ENCODE peak calls at places on chromosomes 4 and X, in four cellular contexts. D, L, C and E are unnamed samples.

GRCh38 chr4:7006411-7006810 is 36.8 kb upstream of the TADA2B start:
- DNase-seq in C (no peak), L (no peak), D (no peak), E (no peak)

GRCh38 chrX:115393271-115393670 is 103.8 kb downstream of the LUZP4 start:
- DNase-seq in L (peak; percentile 55), C (peak; percentile 19), D (peak; percentile 86), E (peak; percentile 83)

GRCh38 chr4:4457803-4458550 is 71.1 kb downstream of the NSG1 start:
- DNase-seq in D (peak; percentile 21), L (peak; percentile 79), C (peak; percentile 55), E (no peak)

GRCh38 chrX:38175140-38175539 is 45.5 kb downstream of the SRPX start:
- DNase-seq in D (no peak), C (no peak), L (peak; percentile 19), E (no peak)

GRCh38 chr4:7339751-7340552 is 94.8 kb downstream of the PSAPL1 start:
- DNase-seq in D (no peak), C (no peak), L (no peak), E (no peak)

GRCh38 chr4:8869002-8869878 is 2.4 kb downstream of the HMX1 start:
- DNase-seq in L (no peak), C (no peak), D (no peak), E (no peak)

GRCh38 chr4:1717129-1718094 is 3.7 kb downstream of the TMEM129 start:
- DNase-seq in D (no peak), C (no peak), L (no peak), E (no peak)

GRCh38 chrX:29257516-29257915 is 670.3 kb downstream of the IL1RAPL1 start:
- DNase-seq in D (peak; percentile 70), C (peak; percentile 47), L (peak; percentile 30), E (peak; percentile 67)

GRCh38 chrX:116726806-116727205 is 264.0 kb upstream of the CT83 start:
- DNase-seq in D (no peak), C (no peak), L (no peak), E (no peak)

GRCh38 chrX:32155044-32155638 is 1056.2 kb downstream of the DMD start:
- DNase-seq in D (no peak), L (no peak), C (no peak), E (no peak)

GRCh38 chrX:11472879-11473278 is 179.7 kb downstream of the AMELX start:
- DNase-seq in C (peak; percentile 85), L (peak; percentile 5), D (peak; percentile 54), E (peak; percentile 77)

GRCh38 chr4:1572521-1572920 is 111.6 kb downstream of the FAM53A start:
- DNase-seq in D (no peak), C (no peak), L (no peak), E (no peak)

GRCh38 chrX:35722128-35722527 is 76.0 kb upstream of the MAGEB16 start:
- DNase-seq in D (no peak), C (no peak), L (no peak), E (no peak)

GRCh38 chrX:119552508-119552907 is 12.7 kb downstream of the STEEP1 start:
- DNase-seq in D (peak; percentile 65), L (no peak), C (peak; percentile 46), E (peak; percentile 49)

GRCh38 chr4:108100827-108101226 is 67.9 kb downstream of the LEF1 start:
- DNase-seq in L (no peak), D (no peak), C (no peak), E (no peak)

GRCh38 chr4:159105761-159106243 is 2.9 kb downstream of the RAPGEF2 start:
- DNase-seq in L (peak; percentile 88), D (peak; percentile 55), C (peak; percentile 82), E (peak; percentile 57)

GRCh38 chr4:24228692-24229091 is 338.8 kb upstream of the PPARGC1A start:
- DNase-seq in L (no peak), D (no peak), C (no peak), E (no peak)

GRCh38 chr4:144754562-144755410 is 108.8 kb downstream of the HHIP start:
- DNase-seq in D (peak; percentile 71), L (peak; percentile 77), C (peak; percentile 42), E (peak; percentile 72)

GRCh38 chr4:101104264-101105052 is 242.9 kb downstream of the PPP3CA start:
- DNase-seq in L (no peak), D (no peak), C (no peak), E (peak; percentile 10)

GRCh38 chr4:102503301-102503746 is 2.2 kb downstream of the NFKB1 start:
- DNase-seq in D (no peak), L (no peak), C (no peak), E (no peak)

GRCh38 chr4:120994521-120994920 is 72.0 kb upstream of the PRDM5 start:
- DNase-seq in D (no peak), C (no peak), L (no peak), E (no peak)

GRCh38 chrX:120485562-120486520 is 16.7 kb upstream of the LAMP2 start:
- DNase-seq in D (peak; percentile 89), L (peak; percentile 84), C (peak; percentile 87), E (peak; percentile 89)

GRCh38 chrX:55008571-55009358 is 8.6 kb downstream of the APEX2 start:
- DNase-seq in D (peak; percentile 17), C (peak; percentile 40), L (peak; percentile 3), E (no peak)

GRCh38 chr4:129578336-129578735 is 482.4 kb downstream of the C4orf33 start:
- DNase-seq in C (no peak), L (no peak), D (no peak), E (no peak)

GRCh38 chr4:38943355-38943754 is 75.7 kb downstream of the FAM114A1 start:
- DNase-seq in C (no peak), D (peak; percentile 75), L (no peak), E (peak; percentile 64)

DNA sequence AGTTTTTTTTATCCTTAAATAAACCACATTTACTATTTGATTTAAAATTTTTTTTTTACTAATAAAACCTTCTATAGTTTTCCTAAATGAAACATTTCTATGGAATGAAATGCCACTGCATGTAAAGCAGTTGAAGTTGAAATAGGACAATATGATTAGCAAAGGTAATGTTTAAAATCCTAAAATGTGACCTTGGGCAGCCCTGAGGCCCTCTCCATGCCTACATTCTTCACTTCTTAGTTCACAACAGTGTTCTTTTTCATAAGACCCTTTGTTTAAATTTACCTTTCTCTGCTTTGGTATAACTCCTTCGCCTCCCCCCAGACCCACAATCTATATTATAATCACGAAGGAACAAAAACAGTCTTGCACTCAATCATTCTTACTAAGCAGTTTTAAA is 124.4 kb upstream of the NAP1L5 start:
- DNase-seq in C (no peak), L (no peak), D (no peak), E (no peak)
- H3K4me3 ChIP-seq in C (peak overlapping the region; percentile 67), L (peak overlapping the region; percentile 70), D (peak overlapping the region; percentile 49), E (peak overlapping the region; percentile 61)

DNA sequence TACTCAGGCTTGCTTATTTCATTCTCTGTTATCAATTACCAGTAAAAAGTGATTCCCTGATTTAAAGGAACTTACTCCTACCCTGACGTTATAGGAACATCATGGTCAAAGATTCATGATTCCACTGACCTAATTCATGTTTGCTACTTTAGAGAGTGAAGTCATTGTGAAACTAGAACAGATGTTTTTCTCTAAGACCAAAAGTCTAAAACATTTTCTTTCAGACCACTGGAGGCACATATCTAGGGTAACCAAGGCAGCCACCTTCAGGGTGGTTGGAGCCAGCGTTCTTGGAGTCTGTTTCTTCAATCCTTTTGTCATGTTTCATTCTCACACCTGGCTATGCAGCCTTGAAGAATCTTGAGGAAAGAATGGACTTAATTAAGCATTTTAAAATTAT is 77.8 kb downstream of the GALNTL6 start:
- DNase-seq in D (no peak), C (no peak), L (no peak), E (no peak)
- TF ChIP-seq CTCF in D (no peak), C (no peak), L (no peak), E (no peak)

GRCh38 chr4:137124278-137124932 is 407.9 kb downstream of the PCDH18 start:
- DNase-seq in D (peak; percentile 82), C (peak; percentile 85), L (peak; percentile 73), E (peak; percentile 84)
- H3K4me3 ChIP-seq in D (no peak overlapping the region), C (peak overlapping the region; percentile 42), L (peak overlapping the region; percentile 29), E (no peak overlapping the region)

GRCh38 chrX:13248867-13249521 is 70.9 kb downstream of the ATXN3L start:
- DNase-seq in D (peak; percentile 22), L (no peak), C (peak; percentile 15), E (no peak)
- TF ChIP-seq CTCF in D (no peak), L (no peak), C (no peak), E (no peak)

GRCh38 chrX:153475751-153476281 is 5.4 kb upstream of the HAUS7 start:
- DNase-seq in D (no peak), L (no peak), C (no peak), E (no peak)

GRCh38 chrX:153476628-153477027 is 6.3 kb upstream of the HAUS7 start:
- DNase-seq in L (peak; percentile 22), D (peak; percentile 71), C (peak; percentile 37), E (no peak)

GRCh38 chrX:153474266-153474665 is 3.9 kb upstream of the HAUS7 start:
- DNase-seq in L (no peak), D (no peak), C (no peak), E (no peak)

GRCh38 chrX:153473126-153473525 is 2.8 kb upstream of the HAUS7 start:
- DNase-seq in C (no peak), L (no peak), D (no peak), E (no peak)

DNA sequence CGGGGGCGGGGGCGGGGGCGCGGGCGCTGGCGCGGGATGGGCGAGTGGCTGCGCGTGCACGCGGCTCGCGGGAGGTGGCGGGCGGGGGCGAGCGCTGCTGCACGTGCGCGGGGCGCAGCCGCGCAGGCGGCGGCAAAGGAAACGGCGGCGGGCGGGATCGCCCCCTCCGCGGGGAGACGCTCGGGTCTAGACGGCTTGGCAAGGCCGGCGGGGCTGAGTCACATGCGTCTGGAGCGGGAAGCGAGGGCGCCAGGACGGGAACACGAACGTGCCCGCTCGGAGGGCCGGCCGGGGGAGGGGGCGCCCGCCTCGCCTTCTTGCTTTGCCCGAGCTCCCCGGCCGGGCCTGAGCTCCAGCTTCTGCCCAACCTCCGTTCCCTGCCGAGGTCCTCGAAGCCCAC is 4.3 kb upstream of the HAUS7 start:
- DNase-seq in L (peak; percentile 63), D (peak; percentile 74), C (peak; percentile 51), E (peak; percentile 59)
- H3K4me3 ChIP-seq in L (no peak overlapping the region), D (no peak overlapping the region), C (no peak overlapping the region), E (no peak overlapping the region)

DNA sequence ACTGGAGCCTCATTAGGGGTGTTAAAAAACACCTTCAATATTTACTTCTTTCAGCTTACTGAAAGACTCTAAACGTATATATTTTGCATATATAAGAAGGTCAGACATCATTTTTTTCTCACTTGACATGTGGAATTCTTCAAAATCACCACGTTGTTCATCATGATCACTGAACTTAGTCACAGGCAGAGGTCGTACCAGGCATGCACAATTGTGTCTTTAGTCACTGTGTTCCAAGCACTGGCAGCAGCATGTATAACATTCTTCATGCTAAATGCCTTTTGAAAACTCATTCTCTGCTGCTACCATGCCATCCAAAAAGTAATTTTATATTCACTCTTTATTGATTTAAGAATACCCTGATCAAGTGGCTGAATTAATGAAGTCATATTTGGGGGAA is 229.3 kb upstream of the ARSJ start:
- DNase-seq in L (peak; percentile 6), D (no peak), C (peak; percentile 21), E (no peak)
- TF ChIP-seq CTCF in L (no peak), D (no peak), C (no peak), E (peak; percentile 11)

DNA sequence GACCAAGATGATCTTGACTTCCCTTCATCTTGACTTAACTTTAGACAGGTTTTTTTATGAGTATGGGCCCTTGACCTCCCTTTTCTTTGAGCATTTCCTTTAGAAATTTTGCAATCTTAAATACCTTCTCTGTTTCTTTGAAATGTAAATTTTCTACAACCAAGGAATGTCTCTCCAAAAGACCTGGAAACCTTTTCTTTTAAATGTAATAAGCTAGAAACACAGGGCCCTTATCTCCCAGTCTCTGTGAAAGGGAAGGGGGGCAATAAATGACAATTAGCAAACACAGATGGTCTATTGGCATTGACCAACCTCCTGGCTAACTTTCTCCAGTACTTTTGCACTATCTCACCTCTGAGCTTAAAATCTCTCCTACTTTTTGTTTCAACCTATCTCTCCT is 144.3 kb upstream of the GK2 start:
- DNase-seq in D (no peak), C (no peak), L (no peak), E (no peak)
- H3K4me3 ChIP-seq in D (no peak overlapping the region), C (no peak overlapping the region), L (no peak overlapping the region), E (no peak overlapping the region)